ENCODE peak calls at places on chromosomes 1 and 21, in ten cellular contexts. Z is B cell; R is transverse colon; U is GM06990; I is BJ; P is OCI-LY7; X is left ventricle myocardium inferior; C is endothelial cell; S is CD4-positive, alpha-beta T cell; E is neural crest cell. O is an unnamed sample.

GRCh38 chr1:201365251-201365650 is 12.2 kb downstream of the TNNT2 start:
- DNase-seq in Z (no peak), R (no peak), U (no peak), I (no peak), P (no peak), X (peak; percentile 15), C (no peak), S (no peak), E (no peak), O (no peak)

GRCh38 chr21:28018741-28019669 is 973.7 kb downstream of the LTN1 start:
- DNase-seq in Z (no peak), R (no peak), U (peak; percentile 22), I (no peak), P (peak; percentile 15), X (no peak), C (no peak), S (no peak), E (no peak), O (peak; percentile 2)

GRCh38 chr1:89822999-89823628 is 2.3 kb downstream of the LRRC8D start:
- DNase-seq in Z (no peak), R (no peak), U (no peak), I (no peak), P (peak; percentile 37), X (no peak), C (no peak), S (no peak), E (no peak), O (no peak)

GRCh38 chr1:48048064-48048463 is 50.9 kb upstream of the TRABD2B start:
- DNase-seq in Z (no peak), R (no peak), U (no peak), I (no peak), P (no peak), X (peak; percentile 30), C (no peak), S (no peak), E (no peak), O (no peak)

GRCh38 chr1:229440821-229441537 is 7.1 kb upstream of the ACTA1 start:
- DNase-seq in Z (no peak), R (no peak), U (peak; percentile 79), I (no peak), P (no peak), X (no peak), C (no peak), S (no peak), E (no peak), O (peak; percentile 84)

GRCh38 chr21:14382486-14382834 is 486 bp downstream of the HSPA13 start:
- DNase-seq in Z (no peak), R (no peak), U (no peak), I (no peak), P (peak; percentile 42), X (no peak), C (no peak), S (no peak), E (no peak), O (no peak)

GRCh38 chr1:171084091-171084490 is 6.6 kb upstream of the FMO3 start:
- DNase-seq in Z (no peak), R (no peak), U (no peak), I (no peak), P (no peak), X (no peak), C (no peak), S (no peak), E (no peak), O (no peak)

GRCh38 chr1:154497026-154497806 is 4.8 kb upstream of the TDRD10 start:
- DNase-seq in Z (peak; percentile 71), R (no peak), U (peak; percentile 49), I (no peak), P (peak; percentile 68), X (peak; percentile 33), C (peak; percentile 75), S (no peak), E (peak; percentile 13), O (peak; percentile 64)

GRCh38 chr1:234537236-234537635 is 58.3 kb upstream of the TARBP1 start:
- DNase-seq in Z (no peak), R (no peak), U (no peak), I (no peak), P (no peak), X (no peak), C (no peak), S (no peak), E (no peak), O (no peak)

GRCh38 chr1:85864727-85865126 is 156.5 kb upstream of the ZNHIT6 start:
- DNase-seq in Z (no peak), R (no peak), U (no peak), I (no peak), P (no peak), X (no peak), C (no peak), S (no peak), E (no peak), O (no peak)

DNA sequence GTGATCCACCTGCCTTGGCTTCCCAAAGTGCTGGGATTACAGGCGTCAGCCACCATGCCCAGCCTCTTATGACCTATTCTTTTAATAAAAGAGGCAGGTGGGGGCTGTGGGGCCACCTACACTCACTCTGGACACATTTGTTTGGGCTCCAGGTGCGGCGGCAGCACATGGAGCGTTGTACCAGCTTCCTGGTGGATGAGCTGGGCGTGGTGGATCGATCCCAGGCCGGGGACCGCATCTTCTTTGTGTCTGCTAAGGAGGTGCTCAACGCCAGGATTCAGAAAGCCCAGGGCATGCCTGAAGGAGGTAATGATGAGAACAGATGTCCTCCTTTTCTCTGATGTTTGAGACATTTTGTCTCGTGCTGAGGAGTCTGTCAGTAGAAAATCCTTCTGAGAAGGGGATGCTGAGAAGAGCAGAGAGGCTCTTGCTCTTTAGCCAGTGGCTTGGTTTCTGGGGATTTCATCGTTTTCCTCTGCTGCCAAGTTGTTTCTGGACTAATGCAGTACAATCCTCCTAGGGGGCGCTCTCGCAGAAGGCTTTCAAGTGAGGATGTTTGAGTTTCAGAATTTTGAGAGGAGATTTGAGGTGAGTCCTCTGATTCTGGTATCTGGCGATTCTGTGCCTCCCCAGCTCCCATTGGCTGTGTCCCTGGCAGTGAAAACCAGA is 17.9 kb upstream of the MIIP start:
- DNase-seq in Z (no peak), R (no peak), U (no peak), I (no peak), P (peak; percentile 68), X (no peak), C (peak; percentile 57), S (no peak), E (peak; percentile 55), O (no peak)
- TF ChIP-seq CTCF in Z (peak; percentile 63), R (no peak), U (peak; percentile 66), I (peak; percentile 44), P (peak; percentile 87), X (peak; percentile 48), C (peak; percentile 53), S (peak; percentile 15), E (peak; percentile 58), O (peak; percentile 53)

GRCh38 chr21:42010507-42011493 is 640 bp upstream of the ZBTB21 start:
- DNase-seq in Z (peak; percentile 61), R (peak; percentile 48), U (no peak), I (no peak), P (peak; percentile 65), X (no peak), C (peak; percentile 39), S (peak; percentile 22), E (no peak), O (peak; percentile 44)
- TF ChIP-seq CTCF in Z (no peak), R (no peak), U (peak; percentile 15), I (peak; percentile 11), P (no peak), X (peak; percentile 44), C (no peak), S (no peak), E (peak; percentile 17), O (no peak)

DNA sequence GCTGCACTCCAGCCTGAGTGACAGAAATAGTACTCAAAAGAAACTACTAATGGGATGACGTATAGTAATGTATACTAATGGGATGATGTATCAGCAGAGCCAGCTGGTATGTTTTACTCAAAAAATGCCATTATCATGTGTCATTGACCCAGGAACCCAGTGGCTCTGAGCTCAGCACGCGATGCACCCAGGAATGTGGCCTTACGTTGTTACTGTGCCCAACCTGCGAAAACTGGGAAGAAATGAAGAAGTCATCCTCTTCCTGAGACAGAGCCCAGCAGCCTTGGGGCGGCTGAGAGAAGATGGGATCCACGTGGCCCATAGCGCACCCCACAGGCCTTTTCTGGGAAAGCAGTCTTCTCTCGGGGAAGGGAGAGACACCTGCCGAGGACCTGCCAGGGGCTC is 8.8 kb downstream of the UBE2J2 start:
- DNase-seq in Z (no peak), R (no peak), U (no peak), I (peak; percentile 94), P (no peak), X (no peak), C (no peak), S (no peak), E (no peak), O (no peak)
- TF ChIP-seq CTCF in Z (peak; percentile 18), R (no peak), U (peak; percentile 8), I (peak; percentile 65), P (peak; percentile 48), X (no peak), C (no peak), S (no peak), E (no peak), O (no peak)

DNA sequence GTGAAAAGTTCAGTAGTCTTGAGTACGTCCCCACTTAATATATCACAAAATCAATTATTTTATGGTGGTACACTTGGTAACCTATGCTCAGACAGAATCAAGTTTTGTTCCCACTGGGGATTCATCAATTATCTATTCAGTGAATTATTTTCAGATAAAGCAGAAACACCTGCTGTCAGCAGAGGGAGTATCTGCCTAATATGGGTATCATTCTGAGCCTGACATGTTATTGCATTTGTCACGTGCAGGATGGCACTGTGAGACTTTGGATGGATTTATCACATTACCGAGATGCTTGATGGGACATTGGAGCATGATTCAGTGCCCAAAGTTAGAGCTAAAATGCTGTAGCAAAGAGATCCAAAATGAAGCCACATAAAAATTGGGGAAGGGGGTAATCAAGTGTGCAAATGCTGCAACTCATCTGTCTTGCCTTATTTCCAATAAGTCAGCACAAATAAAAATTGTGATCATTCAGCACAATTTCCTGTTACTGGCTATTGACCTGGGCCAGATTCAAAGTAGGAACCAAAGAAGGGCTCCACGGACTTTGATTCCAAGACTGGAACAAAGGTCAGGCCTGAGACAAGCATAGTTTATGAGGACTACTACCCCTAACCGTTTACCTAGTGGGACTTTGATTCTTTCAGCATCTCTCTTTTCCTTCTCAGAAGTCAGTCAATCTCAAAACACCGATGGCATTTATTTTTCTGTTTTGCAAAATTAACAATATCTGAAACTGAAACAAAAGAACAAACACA is 657.7 kb downstream of the LMO4 start:
- DNase-seq in Z (no peak), R (no peak), U (no peak), I (no peak), P (no peak), X (no peak), C (no peak), S (no peak), E (no peak), O (no peak)
- TF ChIP-seq CTCF in Z (no peak), R (no peak), U (no peak), I (no peak), P (peak; percentile 16), X (no peak), C (no peak), S (no peak), E (peak; percentile 29), O (no peak)

GRCh38 chr1:160618763-160619274 is 28.0 kb downstream of the SLAMF1 start:
- DNase-seq in Z (no peak), R (no peak), U (no peak), I (no peak), P (peak; percentile 59), X (no peak), C (no peak), S (no peak), E (no peak), O (peak; percentile 29)
- TF ChIP-seq CTCF in Z (peak; percentile 79), R (peak; percentile 24), U (peak; percentile 78), I (peak; percentile 17), P (peak; percentile 90), X (peak; percentile 52), C (peak; percentile 55), S (peak; percentile 80), E (peak; percentile 54), O (peak; percentile 66)

O was measured in GM20000.